ENCODE peak calls at places on chromosomes 4 and X, in eight cellular contexts. U is cerebellum, O is NCI-H1092 treated with DMSO at 0.1 percent for 48 hours, S is iPS-NIHi11, G is mucosa of descending colon, M is brain microvascular endothelial cell, H is A673, Z is lung. N is an unnamed sample.

GRCh38 chr4:113646456-113646809 is 115.1 kb downstream of the CAMK2D start:
- DNase-seq in U (no peak), S (peak), Z (no peak), M (no peak), G (peak), O (no peak), H (peak), N (no peak)

GRCh38 chr4:73315091-73315490 is 56.5 kb upstream of the ANKRD17 start:
- DNase-seq in G (no peak), M (no peak), H (no peak), O (no peak), Z (no peak), U (no peak), S (no peak), N (no peak)

GRCh38 chrX:51144828-51145442 is 187.7 kb upstream of the NUDT10 start:
- DNase-seq in H (peak), S (peak), Z (peak), O (peak), G (no peak), M (peak), U (peak), N (peak)

GRCh38 chr4:80182237-80182866 is 15.0 kb upstream of the PRDM8 start:
- DNase-seq in G (no peak), M (no peak), O (no peak), Z (no peak), U (no peak), H (no peak), S (no peak), N (no peak)

GRCh38 chr4:26288308-26288982 is 32.4 kb upstream of the RBPJ start:
- DNase-seq in S (no peak), H (no peak), U (no peak), G (no peak), M (peak), Z (no peak), O (no peak), N (no peak)

GRCh38 chr4:85790582-85790981 is 315.6 kb downstream of the ARHGAP24 start:
- DNase-seq in U (no peak), M (no peak), G (no peak), S (no peak), H (no peak), Z (no peak), O (no peak), N (no peak)

GRCh38 chrX:133676344-133677122 is 261.2 kb upstream of the GPC4 start:
- DNase-seq in Z (peak), G (peak), M (no peak), H (no peak), U (no peak), O (peak), S (no peak), N (no peak)

GRCh38 chr4:179867300-179867878 is 2375.8 kb upstream of the TENM3 start:
- DNase-seq in U (peak), H (peak), M (peak), Z (peak), G (peak), O (peak), S (peak), N (peak)

GRCh38 chrX:31527455-31528126 is 455.8 kb upstream of the FTHL17 start:
- DNase-seq in O (no peak), G (no peak), M (no peak), U (no peak), Z (no peak), S (no peak), H (no peak), N (no peak)

GRCh38 chrX:152991123-152991522 is 2.8 kb downstream of the PNMA5 start:
- DNase-seq in G (no peak), O (no peak), M (no peak), H (no peak), S (no peak), Z (no peak), U (no peak), N (no peak)

GRCh38 chr4:4386736-4387392 is at the start of gene NSG1:
- DNase-seq in G (no peak), U (peak), M (no peak), Z (no peak), S (peak), H (peak), O (peak), N (peak)

GRCh38 chr4:186104114-186104894 is at the start of gene FAM149A:
- DNase-seq in U (peak), M (no peak), O (peak), S (peak), Z (peak), G (peak), H (peak), N (peak)

GRCh38 chr4:115515379-115516171 is 402.2 kb upstream of the NDST4 start:
- DNase-seq in Z (no peak), H (no peak), O (peak), G (no peak), M (no peak), U (no peak), S (no peak), N (no peak)

GRCh38 chr4:177250056-177250696 is 59.5 kb upstream of the NEIL3 start:
- DNase-seq in M (peak), H (peak), S (peak), U (peak), Z (peak), O (peak), G (peak), N (peak)

N was measured in ACHN.